ENCODE peak calls at places on chromosome 5, in seven cellular contexts. B is MM.1S, L is HCT116, T is gastrocnemius medialis, G is brain microvascular endothelial cell, J is GM23338, C is caudate nucleus. X is an unnamed sample.

GRCh38 chr5:171484460-171484899 is 65.0 kb downstream of the FGF18 start:
- DNase-seq in B (peak), L (peak), T (no peak), G (peak), J (peak), C (no peak), X (no peak)

GRCh38 chr5:71932649-71933338 is 174.5 kb upstream of the MAP1B start:
- DNase-seq in B (no peak), L (peak), T (peak), G (peak), J (peak), C (peak), X (peak)

GRCh38 chr5:976849-977751 is 31.5 kb upstream of the NKD2 start:
- DNase-seq in B (no peak), L (no peak), T (no peak), G (no peak), J (no peak), C (no peak), X (no peak)

GRCh38 chr5:123571927-123572326 is 60.0 kb downstream of the CSNK1G3 start:
- DNase-seq in B (peak), L (no peak), T (no peak), G (no peak), J (no peak), C (no peak), X (no peak)

GRCh38 chr5:172758077-172758835 is 12.7 kb downstream of the DUSP1 start:
- DNase-seq in B (no peak), L (no peak), T (no peak), G (peak), J (peak), C (no peak), X (no peak)

GRCh38 chr5:172958268-172959046 is 767 bp upstream of the RPL26L1 start:
- DNase-seq in B (peak), L (peak), T (peak), G (peak), J (peak), C (peak), X (no peak)

GRCh38 chr5:102314328-102314727 is 18.2 kb upstream of the SLCO4C1 start:
- DNase-seq in B (no peak), L (no peak), T (no peak), G (no peak), J (no peak), C (no peak), X (no peak)

GRCh38 chr5:108418172-108418571 is 36.3 kb upstream of the FBXL17 start:
- DNase-seq in B (no peak), L (no peak), T (peak), G (no peak), J (no peak), C (peak), X (peak)

GRCh38 chr5:177539411-177539810 is 15.0 kb downstream of the FAM193B start:
- DNase-seq in B (no peak), L (no peak), T (no peak), G (peak), J (no peak), C (no peak), X (no peak)

GRCh38 chr5:32450952-32451351 is 6.4 kb upstream of the ZFR start:
- DNase-seq in B (peak), L (peak), T (no peak), G (no peak), J (peak), C (no peak), X (no peak)

GRCh38 chr5:17412760-17413671 is 85.0 kb upstream of the TAF11L2 start:
- DNase-seq in B (no peak), L (no peak), T (no peak), G (no peak), J (no peak), C (no peak), X (no peak)

GRCh38 chr5:176531902-176532493 is 5.2 kb downstream of the RNF44 start:
- DNase-seq in B (no peak), L (no peak), T (no peak), G (no peak), J (no peak), C (no peak), X (no peak)

GRCh38 chr5:143128412-143129071 is 274.9 kb downstream of the NR3C1 start:
- DNase-seq in B (no peak), L (no peak), T (no peak), G (no peak), J (no peak), C (no peak), X (no peak)

GRCh38 chr5:163408311-163408923 is 29.0 kb upstream of the CCNG1 start:
- DNase-seq in B (peak), L (peak), T (peak), G (peak), J (peak), C (peak), X (peak)

GRCh38 chr5:67538343-67538670 is 341.7 kb upstream of the CD180 start:
- DNase-seq in B (no peak), L (no peak), T (peak), G (no peak), J (no peak), C (no peak), X (no peak)
- H3K27ac ChIP-seq in B (no peak), L (no peak), T (peak), G (no peak), J (no peak), C (no peak), X (no peak)

GRCh38 chr5:14209222-14209822 is 66.2 kb downstream of the TRIO start:
- DNase-seq in B (no peak), L (no peak), T (no peak), G (no peak), J (no peak), C (no peak), X (no peak)

GRCh38 chr5:14206028-14206725 is 63.0 kb downstream of the TRIO start:
- DNase-seq in B (no peak), L (no peak), T (no peak), G (no peak), J (no peak), C (no peak), X (no peak)

GRCh38 chr5:14209836-14210235 is 66.7 kb downstream of the TRIO start:
- DNase-seq in B (no peak), L (no peak), T (no peak), G (no peak), J (no peak), C (no peak), X (no peak)

GRCh38 chr5:14210729-14211128 is 67.6 kb downstream of the TRIO start:
- DNase-seq in B (no peak), L (no peak), T (no peak), G (no peak), J (no peak), C (no peak), X (no peak)

DNA sequence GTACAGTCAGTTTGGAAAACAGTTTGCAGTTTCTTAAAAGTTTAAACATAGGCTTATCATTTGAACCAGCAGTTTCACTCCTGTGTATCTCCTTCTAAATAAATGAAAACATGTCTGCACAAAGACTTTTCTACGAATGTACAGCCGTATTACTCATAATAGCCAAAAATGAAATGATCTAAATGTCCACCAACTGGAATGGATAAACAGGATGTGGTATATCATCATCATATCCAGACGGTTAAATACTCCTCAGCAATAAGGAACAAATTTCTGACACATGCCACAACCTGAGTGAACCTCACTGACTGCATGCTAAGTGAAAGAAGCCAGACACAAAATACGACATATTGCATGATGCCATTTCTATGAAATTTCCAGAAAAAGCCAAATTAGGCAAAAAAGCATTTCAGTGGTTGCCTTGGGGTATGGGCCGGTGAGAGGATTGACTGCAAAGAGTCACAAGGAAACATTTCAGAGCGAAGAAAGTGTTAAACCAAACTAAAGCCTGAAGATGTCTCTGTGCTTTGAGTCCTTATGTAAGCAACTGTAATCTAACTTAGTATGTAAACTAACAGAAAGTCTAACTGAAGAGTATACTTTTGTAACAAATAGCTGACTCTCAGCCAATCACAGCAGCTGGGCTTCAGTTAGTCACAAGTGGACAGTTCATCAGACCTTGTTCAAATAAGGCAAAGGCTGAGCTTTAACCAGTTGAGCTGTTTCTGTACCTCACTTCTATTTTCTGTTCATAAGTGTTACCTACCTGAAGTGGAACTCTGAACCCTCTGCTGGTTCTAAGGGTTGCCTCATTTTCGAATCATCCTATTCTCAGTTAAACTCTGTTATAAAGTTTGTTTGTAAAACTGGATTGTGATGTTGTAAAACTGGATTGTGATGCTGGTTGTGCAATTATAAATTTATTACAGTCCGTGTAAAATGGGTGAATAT is 65.2 kb downstream of the TRIO start:
- DNase-seq in B (no peak), L (no peak), T (no peak), G (peak), J (no peak), C (no peak), X (no peak)
- H3K27ac ChIP-seq in B (no peak), L (no peak), T (no peak), G (peak), J (no peak), C (no peak), X (no peak)

GRCh38 chr5:134515801-134516200 is 9.7 kb upstream of the JADE2 start:
- DNase-seq in B (no peak), L (no peak), T (no peak), G (no peak), J (no peak), C (no peak), X (no peak)

GRCh38 chr5:134510970-134511795 is 14.3 kb upstream of the JADE2 start:
- DNase-seq in B (no peak), L (no peak), T (no peak), G (peak), J (peak), C (no peak), X (no peak)

GRCh38 chr5:134511796-134512660 is 13.4 kb upstream of the JADE2 start:
- DNase-seq in B (no peak), L (no peak), T (peak), G (peak), J (peak), C (no peak), X (no peak)

GRCh38 chr5:134509308-134510040 is 16.0 kb upstream of the JADE2 start:
- DNase-seq in B (no peak), L (peak), T (peak), G (no peak), J (no peak), C (no peak), X (no peak)

GRCh38 chr5:134512661-134512999 is 12.8 kb upstream of the JADE2 start:
- DNase-seq in B (no peak), L (no peak), T (peak), G (no peak), J (peak), C (no peak), X (no peak)
- H3K27ac ChIP-seq in B (no peak), L (peak), T (peak), G (no peak), J (peak), C (no peak), X (no peak)

GRCh38 chr5:65037845-65038815 is 269.4 kb downstream of the CWC27 start:
- DNase-seq in B (no peak), L (peak), T (no peak), G (no peak), J (peak), C (no peak), X (no peak)

GRCh38 chr5:65047225-65047624 is 278.5 kb downstream of the CWC27 start:
- DNase-seq in B (no peak), L (no peak), T (no peak), G (no peak), J (no peak), C (no peak), X (no peak)

GRCh38 chr5:65043843-65044359 is 275.2 kb downstream of the CWC27 start:
- DNase-seq in B (no peak), L (no peak), T (no peak), G (no peak), J (no peak), C (no peak), X (no peak)

DNA sequence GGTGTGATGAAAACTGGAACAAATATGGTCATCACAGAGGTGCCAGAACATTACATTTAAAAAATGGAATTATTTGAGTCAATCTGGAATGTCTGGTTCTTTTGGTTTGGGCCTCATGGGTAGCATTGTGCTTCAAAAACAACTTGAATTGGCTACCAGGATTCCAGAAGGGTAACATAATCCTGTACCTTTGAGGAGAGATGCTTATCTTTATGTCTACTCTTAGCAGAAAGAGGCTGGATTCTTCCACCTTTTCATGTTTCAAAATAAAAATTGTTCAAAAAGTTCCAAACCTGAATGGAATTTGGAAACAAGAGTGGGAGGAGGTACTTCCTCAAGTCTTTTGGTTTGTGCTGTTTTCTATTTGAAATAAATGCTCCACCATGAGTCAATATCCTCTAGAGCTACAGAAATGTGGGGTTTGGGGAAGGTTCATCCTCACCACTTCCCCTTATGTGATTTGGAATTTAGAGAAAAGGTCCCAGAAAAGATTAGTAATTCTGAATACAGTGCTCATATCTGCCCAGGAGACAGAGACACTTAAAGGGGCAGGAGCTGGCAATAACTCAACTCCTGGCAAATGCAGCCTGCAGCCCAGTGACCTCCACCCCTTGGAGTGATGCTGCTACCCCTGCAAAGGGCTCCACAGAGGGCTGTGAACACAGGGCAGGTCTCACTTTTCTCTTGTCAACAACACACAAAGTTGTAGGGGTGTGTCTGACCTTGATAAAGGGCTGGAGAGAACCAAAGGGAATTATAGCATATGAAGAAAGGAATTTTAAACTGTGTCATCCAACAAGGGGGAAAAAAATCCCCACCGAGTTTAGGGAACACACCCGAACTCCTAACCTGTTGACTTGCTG is 272.8 kb downstream of the CWC27 start:
- DNase-seq in B (no peak), L (no peak), T (no peak), G (no peak), J (no peak), C (no peak), X (no peak)
- H3K27ac ChIP-seq in B (no peak), L (no peak), T (no peak), G (no peak), J (no peak), C (no peak), X (no peak)

GRCh38 chr5:148972396-148972795 is 90.5 kb downstream of the SH3TC2 start:
- DNase-seq in B (no peak), L (no peak), T (no peak), G (no peak), J (no peak), C (no peak), X (no peak)

GRCh38 chr5:148973455-148973854 is 89.4 kb downstream of the SH3TC2 start:
- DNase-seq in B (no peak), L (no peak), T (no peak), G (no peak), J (no peak), C (no peak), X (no peak)

GRCh38 chr5:148972958-148973357 is 89.9 kb downstream of the SH3TC2 start:
- DNase-seq in B (no peak), L (peak), T (peak), G (peak), J (no peak), C (no peak), X (no peak)

GRCh38 chr5:148976569-148977321 is 86.1 kb downstream of the SH3TC2 start:
- DNase-seq in B (no peak), L (no peak), T (peak), G (peak), J (peak), C (no peak), X (no peak)

GRCh38 chr5:148974638-148975330 is 88.1 kb downstream of the SH3TC2 start:
- DNase-seq in B (no peak), L (no peak), T (no peak), G (no peak), J (no peak), C (no peak), X (no peak)
- H3K27ac ChIP-seq in B (no peak), L (no peak), T (peak), G (no peak), J (no peak), C (no peak), X (no peak)

GRCh38 chr5:55437452-55437851 is 97.3 kb downstream of the PLPP1 start:
- DNase-seq in B (no peak), L (no peak), T (no peak), G (no peak), J (no peak), C (no peak), X (no peak)
- H3K27ac ChIP-seq in B (no peak), L (peak), T (peak), G (peak), J (peak), C (peak), X (peak)

GRCh38 chr5:10266839-10267238 is 16.8 kb downstream of the CCT5 start:
- DNase-seq in B (no peak), L (no peak), T (no peak), G (no peak), J (no peak), C (no peak), X (no peak)
- H3K27ac ChIP-seq in B (no peak), L (no peak), T (peak), G (no peak), J (peak), C (no peak), X (no peak)

GRCh38 chr5:140294753-140295152 is 8.1 kb downstream of the PFDN1 start:
- DNase-seq in B (no peak), L (no peak), T (no peak), G (no peak), J (no peak), C (no peak), X (no peak)
- H3K27ac ChIP-seq in B (no peak), L (no peak), T (peak), G (peak), J (no peak), C (peak), X (peak)

DNA sequence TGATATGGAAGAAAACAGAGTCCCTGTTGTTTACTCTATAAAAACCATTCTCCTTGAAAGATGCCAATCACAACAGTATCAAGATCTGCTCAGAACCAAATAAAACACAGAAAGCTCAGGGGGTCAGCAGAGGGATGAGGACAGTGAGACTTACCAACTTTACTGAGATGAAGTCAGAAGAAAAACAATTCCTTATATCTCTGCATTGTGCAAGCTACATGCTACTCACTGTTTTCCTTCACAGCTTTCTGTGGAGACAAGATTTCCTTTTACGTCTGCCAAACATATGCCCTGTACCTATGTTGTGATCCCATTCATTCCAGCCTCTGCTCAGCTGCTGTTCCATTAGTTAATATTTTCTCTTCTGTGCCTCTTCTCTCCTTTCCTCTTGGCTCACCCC is 185.6 kb downstream of the TSSK1B start:
- DNase-seq in B (no peak), L (no peak), T (no peak), G (peak), J (no peak), C (no peak), X (no peak)
- H3K27ac ChIP-seq in B (no peak), L (no peak), T (peak), G (peak), J (no peak), C (no peak), X (no peak)

X was measured in dorsolateral prefrontal cortex.